ENCODE peak calls at places on chromosome 13, in four cellular contexts. Q is bronchial epithelial cell, Z is OCI-LY7, F is cardiac muscle cell. E is an unnamed sample. For H3K36me3, the result is how much of the 10 kb centered on the place peaks cover.

GRCh38 chr13:95601216-95601615 is 43.3 kb downstream of the DZIP1 start:
- DNase-seq in Q (no peak), Z (no peak), F (no peak), E (no peak)

GRCh38 chr13:110913322-110913721 is 1.5 kb downstream of the ANKRD10 start:
- DNase-seq in Q (peak), Z (peak), F (no peak), E (no peak)

GRCh38 chr13:60326273-60326672 is 70.7 kb upstream of the TDRD3 start:
- DNase-seq in Q (no peak), Z (no peak), F (no peak), E (no peak)

GRCh38 chr13:111216166-111216960 is 101.3 kb downstream of the ARHGEF7 start:
- DNase-seq in Q (peak), Z (peak), F (peak), E (no peak)

GRCh38 chr13:38381840-38382239 is 32.2 kb downstream of the UFM1 start:
- DNase-seq in Q (no peak), Z (no peak), F (peak), E (no peak)

GRCh38 chr13:65940720-65941119 is 1289.4 kb downstream of the PCDH9 start:
- DNase-seq in Q (no peak), Z (no peak), F (no peak), E (no peak)

GRCh38 chr13:53341144-53341510 is 312.5 kb downstream of the OLFM4 start:
- DNase-seq in Q (no peak), Z (no peak), F (no peak), E (no peak)

GRCh38 chr13:106490887-106491321 is 44.6 kb downstream of the EFNB2 start:
- DNase-seq in Q (no peak), Z (no peak), F (no peak), E (no peak)

GRCh38 chr13:24040835-24041234 is 119.7 kb upstream of the SPATA13 start:
- DNase-seq in Q (no peak), Z (no peak), F (peak), E (no peak)

GRCh38 chr13:102774596-102775375 is 1.2 kb upstream of the TEX30 start:
- DNase-seq in Q (no peak), Z (peak), F (no peak), E (no peak)

GRCh38 chr13:108609353-108609752 is 20.1 kb upstream of the MYO16 start:
- DNase-seq in Q (peak), Z (no peak), F (peak), E (no peak)

GRCh38 chr13:31898383-31899071 is 133.0 kb upstream of the FRY start:
- DNase-seq in Q (no peak), Z (no peak), F (no peak), E (no peak)

GRCh38 chr13:27797228-27797624 is 4.9 kb downstream of the GSX1 start:
- DNase-seq in Q (peak), Z (no peak), F (peak), E (no peak)

GRCh38 chr13:80444240-80445015 is 103.5 kb upstream of the SPRY2 start:
- DNase-seq in Q (no peak), Z (no peak), F (no peak), E (no peak)

GRCh38 chr13:50512602-50513527 is 330.6 kb downstream of the DLEU7 start:
- DNase-seq in Q (no peak), Z (peak), F (peak), E (peak)

GRCh38 chr13:47190696-47191095 is 293.8 kb upstream of the HTR2A start:
- DNase-seq in Q (no peak), Z (no peak), F (no peak), E (no peak)

GRCh38 chr13:24866488-24866887 is 102.5 kb downstream of the RNF17 start:
- DNase-seq in Q (no peak), Z (no peak), F (no peak), E (no peak)

GRCh38 chr13:67740871-67741475 is 510.8 kb upstream of the PCDH9 start:
- DNase-seq in Q (no peak), Z (no peak), F (no peak), E (no peak)

GRCh38 chr13:48636550-48636949 is 17.2 kb upstream of the CYSLTR2 start:
- DNase-seq in Q (peak), Z (no peak), F (peak), E (no peak)

GRCh38 chr13:99743079-99743478 is 228.5 kb downstream of the ZIC5 start:
- DNase-seq in Q (no peak), Z (no peak), F (no peak), E (no peak)

GRCh38 chr13:19845758-19846157 is 17.7 kb downstream of the ZMYM5 start:
- DNase-seq in Q (peak), Z (no peak), F (peak), E (no peak)

GRCh38 chr13:46604226-46604968 is 51.4 kb downstream of the LRCH1 start:
- DNase-seq in Q (no peak), Z (no peak), F (no peak), E (no peak)

GRCh38 chr13:51717786-51718398 is 86.1 kb downstream of the DHRS12 start:
- DNase-seq in Q (no peak), Z (no peak), F (no peak), E (no peak)

GRCh38 chr13:28805193-28805819 is 14.8 kb upstream of the MTUS2 start:
- DNase-seq in Q (no peak), Z (peak), F (peak), E (no peak)

GRCh38 chr13:21088534-21088933 is 27.1 kb upstream of the LATS2 start:
- DNase-seq in Q (no peak), Z (no peak), F (no peak), E (no peak)

GRCh38 chr13:40271931-40272775 is 394.3 kb downstream of the FOXO1 start:
- DNase-seq in Q (peak), Z (no peak), F (peak), E (peak)

GRCh38 chr13:24185591-24186232 is 25.2 kb downstream of the SPATA13 start:
- DNase-seq in Q (no peak), Z (no peak), F (peak), E (no peak)

GRCh38 chr13:72104656-72105180 is 237.7 kb upstream of the DACH1 start:
- DNase-seq in Q (peak), Z (no peak), F (peak), E (no peak)

GRCh38 chr13:31631071-31631470 is 108.3 kb upstream of the RXFP2 start:
- DNase-seq in Q (no peak), Z (no peak), F (no peak), E (no peak)

GRCh38 chr13:99961634-99962033 is 9.9 kb downstream of the ZIC5 start:
- DNase-seq in Q (no peak), Z (no peak), F (no peak), E (no peak)

GRCh38 chr13:29479716-29480492 is 115.6 kb downstream of the SLC7A1 start:
- DNase-seq in Q (no peak), Z (no peak), F (peak), E (no peak)

GRCh38 chr13:48446454-48446853 is 33.5 kb upstream of the LPAR6 start:
- DNase-seq in Q (peak), Z (no peak), F (peak), E (no peak)

GRCh38 chr13:74287672-74288169 is 153.5 kb upstream of the KLF12 start:
- DNase-seq in Q (peak), Z (peak), F (peak), E (peak)

GRCh38 chr13:30396434-30397075 is 25.7 kb upstream of the UBE2L5 start:
- DNase-seq in Q (peak), Z (no peak), F (peak), E (no peak)

GRCh38 chr13:113192279-113192678 is 16.2 kb downstream of the PCID2 start:
- DNase-seq in Q (no peak), Z (no peak), F (no peak), E (no peak)
- H3K36me3 ChIP-seq in Q (under half), Z (half or more), F (under half), E (half or more)

DNA sequence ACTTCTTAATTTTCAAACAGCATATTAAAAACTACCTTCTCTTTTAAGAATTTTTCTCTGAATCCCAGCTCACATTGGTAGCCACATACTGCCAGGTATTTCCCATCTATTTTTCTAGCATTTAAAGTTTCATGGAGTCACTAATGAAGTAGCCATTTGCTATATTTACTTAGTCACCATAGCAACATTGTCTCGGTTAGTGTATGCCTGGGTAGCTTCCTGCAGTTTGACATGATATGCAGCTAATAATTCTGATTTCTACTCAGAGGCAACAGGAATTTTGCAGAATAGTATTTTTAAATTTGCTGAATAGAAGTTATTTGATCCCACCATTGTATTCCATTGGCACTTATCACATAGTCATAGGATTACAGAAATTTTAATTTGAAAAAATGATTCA is 30.9 kb upstream of the KCTD4 start:
- DNase-seq in Q (peak), Z (no peak), F (peak), E (no peak)
- H3K4me3 ChIP-seq in Q (no peak), Z (no peak), F (no peak), E (no peak)

GRCh38 chr13:75855216-75855615 is 219.1 kb downstream of the LMO7 start:
- DNase-seq in Q (no peak), Z (no peak), F (no peak), E (no peak)

GRCh38 chr13:75847588-75847987 is 211.5 kb downstream of the LMO7 start:
- DNase-seq in Q (no peak), Z (no peak), F (no peak), E (no peak)

GRCh38 chr13:75855847-75856246 is 219.7 kb downstream of the LMO7 start:
- DNase-seq in Q (peak), Z (no peak), F (no peak), E (no peak)

GRCh38 chr13:75850915-75851314 is 214.8 kb downstream of the LMO7 start:
- DNase-seq in Q (no peak), Z (no peak), F (no peak), E (no peak)
- H3K36me3 ChIP-seq in Q (under half), Z (under half), F (half or more), E (half or more)

GRCh38 chr13:98157609-98158008 is 14.7 kb downstream of the FARP1 start:
- DNase-seq in Q (no peak), Z (no peak), F (no peak), E (no peak)
- H3K4me3 ChIP-seq in Q (no peak), Z (no peak), F (no peak), E (no peak)